ENCODE peak calls at places on chromosomes 16 and 17, in ten cellular contexts. F is H9; H is A549; L is stomach; Z is fibroblast of lung; R is cardiac muscle cell; A is RWPE1; T is AG04450; M is left ventricle myocardium inferior; Q is CD4-positive, CD25-positive, alpha-beta regulatory T cell. U is an unnamed sample.

GRCh38 chr17:78993241-78993956 is 13.7 kb upstream of the LGALS3BP start:
- DNase-seq in T (no peak), F (peak; percentile 77), Z (peak; percentile 26), M (no peak), L (peak; percentile 72), R (peak; percentile 62), H (peak; percentile 69), A (no peak), Q (peak; percentile 52), U (peak; percentile 18)

GRCh38 chr17:57516290-57517215 is 228.5 kb downstream of the CCDC182 start:
- DNase-seq in T (no peak), H (no peak), Z (no peak), L (no peak), Q (no peak), R (no peak), A (no peak), F (no peak), M (no peak), U (no peak)

GRCh38 chr17:65163990-65164495 is 26.9 kb downstream of the RGS9 start:
- DNase-seq in Q (peak; percentile 80), F (peak; percentile 47), H (peak; percentile 70), T (no peak), Z (peak; percentile 38), A (peak; percentile 44), M (no peak), L (peak; percentile 41), R (peak; percentile 54), U (peak; percentile 63)

GRCh38 chr16:27839419-27839818 is 224.1 kb downstream of the GSG1L start:
- DNase-seq in M (no peak), Z (peak; percentile 61), H (no peak), F (peak; percentile 5), Q (no peak), T (no peak), L (no peak), A (no peak), R (peak; percentile 11), U (no peak)

GRCh38 chr17:54348234-54348633 is 525.5 kb downstream of the KIF2B start:
- DNase-seq in F (no peak), R (no peak), Z (no peak), H (no peak), M (no peak), A (no peak), Q (no peak), L (no peak), T (no peak), U (no peak)

GRCh38 chr16:71846443-71846842 is 667 bp downstream of the ATXN1L start:
- DNase-seq in T (no peak), F (no peak), Z (peak; percentile 11), M (no peak), Q (peak; percentile 55), L (no peak), R (peak; percentile 27), H (no peak), A (peak; percentile 18), U (peak; percentile 41)

GRCh38 chr17:75822119-75822799 is 21.9 kb downstream of the UNC13D start:
- DNase-seq in R (no peak), A (no peak), M (no peak), Z (no peak), T (no peak), F (peak; percentile 30), L (peak; percentile 88), Q (peak; percentile 69), H (no peak), U (peak; percentile 30)

GRCh38 chr17:73503560-73503959 is 140.7 kb downstream of the SDK2 start:
- DNase-seq in Z (no peak), Q (no peak), H (no peak), T (no peak), A (no peak), L (no peak), M (no peak), F (no peak), R (no peak), U (no peak)

GRCh38 chr17:81885869-81886548 is 5.4 kb downstream of the ALYREF start:
- DNase-seq in H (no peak), M (no peak), L (no peak), Q (no peak), Z (peak; percentile 68), A (no peak), F (no peak), R (no peak), T (no peak), U (no peak)

GRCh38 chr17:17151962-17152361 is 54.2 kb downstream of the PLD6 start:
- DNase-seq in H (peak; percentile 85), F (no peak), M (peak; percentile 88), Z (peak; percentile 96), Q (no peak), A (peak; percentile 77), L (peak; percentile 76), T (peak; percentile 72), R (peak; percentile 94), U (no peak)

GRCh38 chr16:69514366-69514765 is 51.4 kb upstream of the NFAT5 start:
- DNase-seq in A (no peak), L (no peak), F (no peak), Q (no peak), Z (no peak), T (no peak), R (no peak), H (no peak), M (no peak), U (no peak)

GRCh38 chr16:12059216-12059769 is 82.8 kb downstream of the SNX29 start:
- DNase-seq in H (no peak), Q (no peak), R (no peak), M (peak; percentile 28), L (no peak), A (no peak), Z (no peak), F (no peak), T (no peak), U (no peak)

GRCh38 chr17:68398731-68399637 is 58.3 kb downstream of the WIPI1 start:
- DNase-seq in L (peak; percentile 60), A (peak; percentile 77), Z (peak; percentile 62), H (peak; percentile 82), Q (peak; percentile 43), T (peak; percentile 50), M (peak; percentile 49), F (peak; percentile 81), R (peak; percentile 86), U (no peak)

GRCh38 chr17:45087496-45087975 is 26.4 kb downstream of the NMT1 start:
- DNase-seq in F (no peak), M (no peak), Q (no peak), T (no peak), A (no peak), R (no peak), Z (peak; percentile 59), L (no peak), H (no peak), U (no peak)

GRCh38 chr16:17340804-17341203 is 130.0 kb downstream of the XYLT1 start:
- DNase-seq in Q (peak; percentile 61), Z (no peak), F (no peak), M (no peak), L (no peak), A (no peak), H (no peak), R (no peak), T (no peak), U (no peak)

GRCh38 chr17:3295632-3296031 is 2.5 kb downstream of the OR3A1 start:
- DNase-seq in M (no peak), L (no peak), A (no peak), H (no peak), R (no peak), T (no peak), F (no peak), Q (no peak), Z (no peak), U (no peak)
- H3K27ac ChIP-seq in M (no peak overlapping the region), L (no peak overlapping the region), A (no peak overlapping the region), H (no peak overlapping the region), R (no peak overlapping the region), T (no peak overlapping the region), F (no peak overlapping the region), Q (no peak overlapping the region), Z (no peak overlapping the region), U (no peak overlapping the region)

DNA sequence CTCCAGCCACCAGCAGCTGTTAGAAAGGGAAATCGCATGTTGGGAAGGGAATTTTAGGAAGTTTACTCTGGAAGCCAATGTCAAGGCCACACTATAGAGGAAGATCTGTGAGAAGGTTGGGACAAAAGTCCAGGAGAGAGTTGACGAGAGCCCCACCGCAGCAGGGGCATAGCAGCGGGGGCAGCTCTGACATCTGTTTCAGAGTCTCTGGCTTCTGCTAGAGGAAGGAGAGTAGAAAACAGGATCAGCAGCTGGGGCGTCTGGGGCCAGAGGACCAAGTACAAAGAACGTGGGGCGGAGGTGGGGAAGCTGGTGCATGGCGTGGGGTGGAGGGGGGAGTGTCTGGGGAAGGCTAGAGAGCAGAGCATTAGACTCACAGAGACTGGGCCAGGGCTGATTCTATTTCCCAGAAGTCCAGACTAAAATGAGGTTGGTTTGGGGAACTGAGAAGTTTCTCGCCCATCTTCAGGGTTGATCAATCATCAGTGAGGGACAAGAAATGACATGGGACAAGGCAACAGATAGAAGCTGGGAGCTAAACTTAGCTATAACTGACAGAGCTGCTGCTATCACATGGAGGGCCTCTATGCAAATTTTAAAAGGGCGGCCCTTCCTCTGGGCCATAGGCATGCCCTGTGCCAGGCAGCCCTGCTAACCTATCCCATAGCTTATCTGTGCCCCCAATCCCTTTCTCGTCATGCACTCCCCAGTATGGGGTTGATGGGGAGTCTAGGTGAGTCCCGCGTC is 1.2 kb downstream of the RABEP2 start:
- DNase-seq in Q (no peak), L (peak; percentile 29), A (no peak), F (no peak), R (no peak), H (no peak), Z (no peak), M (no peak), T (no peak), U (no peak)
- H3K27ac ChIP-seq in Q (peak overlapping the region; percentile 98), L (peak overlapping the region; percentile 98), A (peak overlapping the region; percentile 99), F (no peak overlapping the region), R (peak overlapping the region; percentile 79), H (no peak overlapping the region), Z (no peak overlapping the region), M (peak overlapping the region; percentile 99), T (no peak overlapping the region), U (no peak overlapping the region)

GRCh38 chr17:29706045-29706431 is 83.3 kb upstream of the CORO6 start:
- DNase-seq in Q (no peak), H (no peak), F (no peak), M (no peak), L (no peak), R (no peak), T (no peak), Z (no peak), A (no peak), U (no peak)
- H3K27ac ChIP-seq in Q (peak overlapping the region; percentile 89), H (peak overlapping the region; percentile 71), F (no peak overlapping the region), M (peak overlapping the region; percentile 74), L (peak overlapping the region; percentile 59), R (peak overlapping the region; percentile 62), T (no peak overlapping the region), Z (no peak overlapping the region), A (no peak overlapping the region), U (peak overlapping the region; percentile 83)

DNA sequence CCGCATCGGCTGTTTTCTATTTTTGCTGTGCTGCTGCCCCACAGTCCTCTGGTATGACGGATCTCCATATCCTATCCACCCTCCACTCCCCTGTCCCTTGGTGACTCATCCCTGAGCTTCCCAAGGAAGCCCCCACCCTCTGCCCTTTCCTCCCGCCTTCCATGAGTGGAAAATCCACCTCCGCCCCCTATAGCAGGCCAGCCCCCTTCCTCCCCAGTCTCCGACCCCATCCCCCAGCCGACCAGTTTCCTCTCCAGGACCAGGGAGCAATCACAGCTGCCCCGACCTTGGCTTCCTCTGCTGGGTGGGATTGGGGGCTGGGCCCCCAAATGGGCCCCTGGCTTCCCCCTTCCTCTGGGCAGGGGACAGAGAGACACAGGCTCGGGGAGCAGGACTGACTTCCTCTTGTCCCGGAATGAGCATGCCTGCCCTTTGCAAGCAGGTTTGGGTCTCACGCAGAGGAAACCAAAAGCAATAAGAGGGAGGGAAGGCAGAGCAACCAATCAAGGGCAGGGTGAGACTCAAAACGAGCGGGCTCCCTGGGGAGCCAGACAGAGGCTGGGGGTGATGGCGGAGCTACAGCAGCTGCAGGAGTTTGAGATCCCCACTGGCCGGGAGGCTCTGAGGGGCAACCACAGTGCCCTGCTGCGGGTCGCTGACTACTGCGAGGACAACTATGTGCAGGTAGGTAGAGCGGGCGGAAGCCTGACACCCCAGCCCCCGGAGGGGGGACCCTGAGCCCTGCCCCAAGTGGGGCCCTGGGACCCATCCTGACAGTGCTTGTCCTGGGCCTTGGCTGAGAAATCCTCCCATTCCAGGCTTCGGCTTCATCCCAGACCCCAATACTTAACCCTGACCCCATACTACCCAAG is at the start of the genes ABI3 and GNGT2:
- DNase-seq in Q (peak; percentile 82), Z (peak; percentile 57), F (peak; percentile 74), M (peak; percentile 36), R (peak; percentile 68), A (no peak), L (peak; percentile 37), T (no peak), H (no peak), U (peak; percentile 47)
- H3K27ac ChIP-seq in Q (peak within 1 kb of the TSS; percentile 77), Z (peak within 1 kb of the TSS; percentile 39), F (no peak within 1 kb of the TSS), M (peak within 1 kb of the TSS; percentile 90), R (no peak within 1 kb of the TSS), A (no peak within 1 kb of the TSS), L (peak within 1 kb of the TSS; percentile 70), T (no peak within 1 kb of the TSS), H (no peak within 1 kb of the TSS), U (peak within 1 kb of the TSS; percentile 57)

U was measured in CD8-positive, alpha-beta memory T cell.